ENCODE peak calls at places on chromosomes 11 and 22, in five cellular contexts. Z is heart left ventricle; U is activated CD8-positive, alpha-beta T cell treated with anti-CD3 and anti-CD28 coated beads for 36 hours; Q is Caco-2; I is activated CD4-positive, alpha-beta T cell treated with anti-CD3 and anti-CD28 coated beads for 24 hours. F is an unnamed sample.

GRCh38 chr11:827146-827860 is 416 bp upstream of the CRACR2B start:
- DNase-seq in U (peak; percentile 42), I (no peak), Z (no peak), Q (peak; percentile 80), F (peak; percentile 54)

GRCh38 chr11:76830639-76831312 is 29.9 kb upstream of the ACER3 start:
- DNase-seq in I (no peak), U (no peak), Q (no peak), Z (no peak), F (no peak)

GRCh38 chr11:123474994-123475393 is 44.9 kb downstream of the GRAMD1B start:
- DNase-seq in I (no peak), Z (no peak), Q (no peak), U (no peak), F (peak; percentile 44)

GRCh38 chr11:69636870-69637600 is 3.9 kb upstream of the CCND1 start:
- DNase-seq in Z (no peak), U (no peak), Q (no peak), I (no peak), F (no peak)

GRCh38 chr22:41595703-41596102 is 6.1 kb upstream of the PMM1 start:
- DNase-seq in Q (no peak), U (no peak), Z (no peak), I (no peak), F (no peak)

GRCh38 chr11:23370580-23371275 is 510.5 kb upstream of the CCDC179 start:
- DNase-seq in Q (no peak), Z (no peak), I (no peak), U (no peak), F (no peak)

GRCh38 chr11:69707156-69707555 is 3.3 kb upstream of the FGF19 start:
- DNase-seq in U (no peak), I (no peak), Q (no peak), Z (no peak), F (no peak)

GRCh38 chr11:78039919-78040671 is 17.0 kb upstream of the KCTD14 start:
- DNase-seq in Z (peak; percentile 56), Q (no peak), I (no peak), U (peak; percentile 74), F (peak; percentile 93)

GRCh38 chr11:12546660-12547059 is 127.6 kb upstream of the TEAD1 start:
- DNase-seq in I (no peak), Q (no peak), Z (no peak), U (no peak), F (no peak)

GRCh38 chr11:68309621-68310185 is 2.7 kb upstream of the LRP5 start:
- DNase-seq in Z (no peak), U (no peak), I (no peak), Q (no peak), F (no peak)

GRCh38 chr22:41052661-41053490 is 39.5 kb upstream of the EP300 start:
- DNase-seq in I (no peak), U (no peak), Z (no peak), Q (peak; percentile 49), F (peak; percentile 64)

GRCh38 chr11:61513143-61513740 is 4.7 kb downstream of the LRRC10B start:
- DNase-seq in U (no peak), I (no peak), Q (peak; percentile 49), Z (no peak), F (no peak)

GRCh38 chr11:44618561-44619425 is 53.3 kb downstream of the CD82 start:
- DNase-seq in U (no peak), Z (peak; percentile 5), I (no peak), Q (no peak), F (no peak)

GRCh38 chr11:114295676-114296081 is 520 bp upstream of the NNMT start:
- DNase-seq in Q (no peak), Z (no peak), I (no peak), U (no peak), F (peak; percentile 30)

GRCh38 chr22:43100223-43100622 is 10.3 kb upstream of the BIK start:
- DNase-seq in Q (peak; percentile 56), I (no peak), U (no peak), Z (no peak), F (peak; percentile 84)

GRCh38 chr11:12260731-12261521 is 116.4 kb upstream of the PARVA start:
- DNase-seq in Q (no peak), I (no peak), Z (no peak), U (no peak), F (no peak)

GRCh38 chr22:24450600-24450999 is 23.2 kb downstream of the ADORA2A start:
- DNase-seq in I (no peak), Z (peak; percentile 52), Q (no peak), U (no peak), F (no peak)

GRCh38 chr11:14414470-14415461 is 55.8 kb upstream of the RRAS2 start:
- DNase-seq in Q (no peak), Z (no peak), I (peak; percentile 44), U (peak; percentile 96), F (peak; percentile 24)

GRCh38 chr22:22857607-22858558 is 29.7 kb upstream of the IGLL5 start:
- DNase-seq in U (no peak), Z (no peak), Q (no peak), I (no peak), F (no peak)

GRCh38 chr22:24134090-24134846 is 47.0 kb upstream of the SUSD2 start:
- DNase-seq in U (peak; percentile 87), Z (peak; percentile 41), I (peak; percentile 51), Q (no peak), F (no peak)

GRCh38 chr11:32962016-32962415 is 53.7 kb upstream of the DEPDC7 start:
- DNase-seq in Q (no peak), U (no peak), I (no peak), Z (no peak), F (no peak)

F was measured in kidney tubule cell.